ENCODE peak calls at places on chromosomes 2 and 18, in ten cellular contexts. Q is midbrain, F is germinal center, U is lower leg skin, B is astrocyte of the hippocampus, Y is ELF-1, T is KG1, I is MCF 10A, E is K562, J is neural crest cell. G is an unnamed sample.

GRCh38 chr2:14514001-14514400 is 118.5 kb upstream of the LRATD1 start:
- DNase-seq in Q (no peak), F (no peak), U (no peak), B (no peak), Y (no peak), T (no peak), I (no peak), E (no peak), J (no peak), G (no peak)

GRCh38 chr2:190407246-190407661 is 901 bp upstream of the MFSD6 start:
- DNase-seq in Q (no peak), F (no peak), U (no peak), B (peak; percentile 6), Y (no peak), T (peak; percentile 15), I (no peak), E (no peak), J (no peak), G (no peak)

GRCh38 chr2:213678437-213679218 is 394.4 kb downstream of the SPAG16 start:
- DNase-seq in Q (no peak), F (peak; percentile 32), U (no peak), B (no peak), Y (no peak), T (no peak), I (no peak), E (no peak), J (no peak), G (no peak)

GRCh38 chr2:240131296-240131695 is 4.8 kb downstream of the COPS9 start:
- DNase-seq in Q (no peak), F (no peak), U (no peak), B (no peak), Y (no peak), T (no peak), I (no peak), E (no peak), J (no peak), G (no peak)

GRCh38 chr2:173414823-173415322 is 60.2 kb downstream of the CDCA7 start:
- DNase-seq in Q (no peak), F (no peak), U (no peak), B (peak; percentile 78), Y (no peak), T (no peak), I (peak; percentile 97), E (no peak), J (no peak), G (no peak)

GRCh38 chr18:4106407-4107033 is 348.6 kb downstream of the DLGAP1 start:
- DNase-seq in Q (peak; percentile 74), F (peak; percentile 9), U (peak; percentile 65), B (peak; percentile 89), Y (peak; percentile 83), T (peak; percentile 38), I (peak; percentile 38), E (peak; percentile 48), J (peak; percentile 85), G (peak; percentile 83)

GRCh38 chr2:25819597-25820039 is 58.7 kb downstream of the ASXL2 start:
- DNase-seq in Q (no peak), F (no peak), U (no peak), B (no peak), Y (no peak), T (no peak), I (no peak), E (no peak), J (no peak), G (no peak)

GRCh38 chr2:229425573-229425972 is 154.5 kb upstream of the PID1 start:
- DNase-seq in Q (no peak), F (no peak), U (no peak), B (no peak), Y (no peak), T (no peak), I (peak; percentile 48), E (no peak), J (no peak), G (no peak)

GRCh38 chr2:193141-193552 is 70.7 kb downstream of the SH3YL1 start:
- DNase-seq in Q (no peak), F (no peak), U (no peak), B (peak; percentile 78), Y (peak; percentile 88), T (no peak), I (no peak), E (no peak), J (no peak), G (no peak)

GRCh38 chr2:139374307-139374850 is 594.2 kb upstream of the NXPH2 start:
- DNase-seq in Q (no peak), F (no peak), U (no peak), B (no peak), Y (no peak), T (no peak), I (no peak), E (no peak), J (no peak), G (no peak)

GRCh38 chr2:219175928-219176817 is 552 bp downstream of the CNPPD1 start:
- DNase-seq in Q (peak; percentile 60), F (peak; percentile 69), U (peak; percentile 44), B (peak; percentile 73), Y (no peak), T (peak; percentile 21), I (peak; percentile 39), E (no peak), J (no peak), G (no peak)

GRCh38 chr2:177467646-177468045 is 75.1 kb downstream of the AGPS start:
- DNase-seq in Q (no peak), F (no peak), U (no peak), B (peak; percentile 40), Y (no peak), T (no peak), I (peak; percentile 19), E (no peak), J (no peak), G (no peak)

GRCh38 chr2:199710551-199710950 is 140.4 kb downstream of the FTCDNL1 start:
- DNase-seq in Q (no peak), F (no peak), U (no peak), B (no peak), Y (no peak), T (no peak), I (no peak), E (no peak), J (no peak), G (no peak)

GRCh38 chr2:85288244-85288725 is 39.5 kb downstream of the TGOLN2 start:
- DNase-seq in Q (no peak), F (no peak), U (no peak), B (peak; percentile 76), Y (no peak), T (no peak), I (peak; percentile 79), E (no peak), J (no peak), G (no peak)

GRCh38 chr2:46666044-46666662 is 186.8 kb downstream of the TMEM247 start:
- DNase-seq in Q (no peak), F (no peak), U (peak; percentile 52), B (no peak), Y (no peak), T (no peak), I (no peak), E (no peak), J (no peak), G (no peak)

GRCh38 chr18:12307871-12308385 is at the start of gene TUBB6:
- DNase-seq in Q (no peak), F (peak; percentile 54), U (peak; percentile 38), B (peak; percentile 93), Y (peak; percentile 48), T (no peak), I (peak; percentile 68), E (peak; percentile 93), J (peak; percentile 54), G (peak; percentile 61)

GRCh38 chr2:171583566-171583965 is 61.3 kb downstream of the CYBRD1 start:
- DNase-seq in Q (no peak), F (no peak), U (no peak), B (no peak), Y (no peak), T (no peak), I (peak; percentile 4), E (no peak), J (no peak), G (no peak)

GRCh38 chr2:65350714-65351113 is 81.7 kb downstream of the SPRED2 start:
- DNase-seq in Q (no peak), F (no peak), U (no peak), B (no peak), Y (peak; percentile 65), T (no peak), I (no peak), E (peak; percentile 51), J (no peak), G (no peak)

GRCh38 chr2:212409560-212409959 is 129.0 kb downstream of the ERBB4 start:
- DNase-seq in Q (no peak), F (no peak), U (no peak), B (no peak), Y (no peak), T (no peak), I (no peak), E (no peak), J (no peak), G (no peak)

GRCh38 chr2:99451280-99451679 is 38.5 kb downstream of the REV1 start:
- DNase-seq in Q (no peak), F (no peak), U (no peak), B (peak; percentile 29), Y (no peak), T (no peak), I (no peak), E (no peak), J (no peak), G (no peak)

GRCh38 chr2:229178706-229179105 is 92.4 kb downstream of the PID1 start:
- DNase-seq in Q (no peak), F (no peak), U (no peak), B (no peak), Y (no peak), T (no peak), I (no peak), E (no peak), J (no peak), G (no peak)

GRCh38 chr2:74188018-74188601 is 9.4 kb upstream of the MOB1A start:
- DNase-seq in Q (no peak), F (no peak), U (peak; percentile 69), B (peak; percentile 77), Y (peak; percentile 39), T (no peak), I (peak; percentile 93), E (no peak), J (no peak), G (no peak)

GRCh38 chr2:36427790-36428243 is 72.2 kb downstream of the CRIM1 start:
- DNase-seq in Q (no peak), F (no peak), U (no peak), B (no peak), Y (no peak), T (no peak), I (no peak), E (no peak), J (no peak), G (no peak)

GRCh38 chr18:6022089-6022444 is 126.7 kb upstream of the TMEM200C start:
- DNase-seq in Q (no peak), F (no peak), U (no peak), B (peak; percentile 12), Y (no peak), T (no peak), I (no peak), E (no peak), J (no peak), G (no peak)

GRCh38 chr2:201448701-201449100 is 2.6 kb downstream of the TRAK2 start:
- DNase-seq in Q (no peak), F (no peak), U (no peak), B (no peak), Y (no peak), T (no peak), I (peak; percentile 37), E (no peak), J (no peak), G (no peak)

GRCh38 chr2:55051026-55051866 is 995 bp upstream of the RTN4 start:
- DNase-seq in Q (peak; percentile 52), F (no peak), U (peak; percentile 85), B (peak; percentile 95), Y (peak; percentile 75), T (no peak), I (peak; percentile 98), E (peak; percentile 39), J (peak; percentile 16), G (no peak)

GRCh38 chr2:100394111-100394641 is 23.3 kb downstream of the CHST10 start:
- DNase-seq in Q (no peak), F (peak; percentile 78), U (no peak), B (no peak), Y (no peak), T (no peak), I (no peak), E (no peak), J (no peak), G (peak; percentile 18)

GRCh38 chr2:170886391-170886790 is 42.7 kb upstream of the GORASP2 start:
- DNase-seq in Q (no peak), F (no peak), U (no peak), B (peak; percentile 91), Y (no peak), T (no peak), I (peak; percentile 64), E (no peak), J (no peak), G (no peak)